ENCODE peak calls at places on chromosomes 6 and 20, in four cellular contexts. M is SK-N-SH, H is K562, Z is GM12878. P is an unnamed sample.

GRCh38 chr6:30006170-30007131 is 54.6 kb upstream of the POLR1H start:
- DNase-seq in M (peak), H (no peak), Z (no peak), P (no peak)

GRCh38 chr6:16909599-16910360 is 148.5 kb upstream of the ATXN1 start:
- DNase-seq in M (no peak), H (no peak), Z (no peak), P (no peak)

GRCh38 chr6:106300944-106301343 is 24.6 kb downstream of the ATG5 start:
- DNase-seq in M (peak), H (peak), Z (peak), P (peak)

GRCh38 chr6:89436226-89436625 is 3.3 kb downstream of the ANKRD6 start:
- DNase-seq in M (no peak), Z (no peak), H (no peak), P (no peak)

GRCh38 chr20:38221041-38221589 is 39.4 kb downstream of the KIAA1755 start:
- DNase-seq in H (peak), Z (no peak), M (peak), P (peak)

GRCh38 chr6:76264466-76264865 is 192.0 kb upstream of the IMPG1 start:
- DNase-seq in H (no peak), Z (no peak), M (no peak), P (no peak)

GRCh38 chr20:38172344-38172743 is 7.3 kb upstream of the TGM2 start:
- DNase-seq in H (peak), Z (no peak), M (no peak), P (peak)

GRCh38 chr20:54257090-54257816 is 49.4 kb downstream of the PFDN4 start:
- DNase-seq in H (no peak), M (no peak), Z (no peak), P (no peak)

GRCh38 chr20:61804896-61805295 is 260.8 kb downstream of the TAF4 start:
- DNase-seq in M (no peak), H (no peak), Z (no peak), P (no peak)

GRCh38 chr6:42021847-42022754 is 28.2 kb upstream of the TAF8 start:
- DNase-seq in Z (no peak), H (no peak), M (no peak), P (no peak)

GRCh38 chr6:12720310-12720709 is 3.7 kb downstream of the PHACTR1 start:
- DNase-seq in M (no peak), H (no peak), Z (no peak), P (no peak)

GRCh38 chr6:146191600-146191999 is 162.7 kb downstream of the GRM1 start:
- DNase-seq in M (no peak), Z (no peak), H (no peak), P (no peak)

GRCh38 chr6:167828325-167828956 is 1.7 kb downstream of the AFDN start:
- DNase-seq in Z (no peak), H (peak), M (no peak), P (no peak)

GRCh38 chr20:9375221-9375681 is 139.1 kb upstream of the LAMP5 start:
- DNase-seq in H (no peak), M (no peak), Z (no peak), P (no peak)

GRCh38 chr20:47071646-47072185 is 177.1 kb downstream of the EYA2 start:
- DNase-seq in H (no peak), M (no peak), Z (no peak), P (no peak)

GRCh38 chr6:111605100-111605748 is 454 bp downstream of the TRAF3IP2 start:
- DNase-seq in Z (no peak), H (peak), M (no peak), P (no peak)

GRCh38 chr20:46400253-46400652 is 6.2 kb downstream of the ELMO2 start:
- DNase-seq in M (no peak), H (no peak), Z (no peak), P (no peak)

GRCh38 chr20:59939052-59939878 is 840 bp downstream of the PPP1R3D start:
- DNase-seq in M (no peak), Z (no peak), H (peak), P (no peak)

GRCh38 chr6:66508433-66508832 is 801.4 kb upstream of the EYS start:
- DNase-seq in H (no peak), M (no peak), Z (no peak), P (no peak)

GRCh38 chr6:39934060-39934757 is at the start of gene MOCS1:
- DNase-seq in M (peak), Z (no peak), H (peak), P (peak)

DNA sequence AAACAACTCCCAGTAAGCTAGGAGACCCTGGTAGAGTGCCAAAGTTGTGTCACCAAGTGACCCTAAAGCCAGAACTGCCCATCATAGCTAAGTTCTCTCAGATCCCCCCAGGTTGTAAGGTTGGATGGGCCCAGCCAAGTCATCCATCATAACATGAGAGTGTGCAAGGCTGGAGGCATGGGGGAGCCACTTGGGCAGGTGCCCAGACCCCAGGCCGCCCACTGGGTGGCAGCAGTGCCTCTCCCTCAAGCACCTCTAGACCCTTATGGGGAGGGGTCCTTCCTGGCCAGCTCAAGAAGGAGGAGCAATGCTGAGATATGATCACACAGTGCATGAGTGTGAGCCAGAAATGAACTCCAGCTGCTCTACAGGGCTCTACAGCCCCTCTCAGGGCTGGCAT is 154.5 kb downstream of the MYLK4 start:
- DNase-seq in Z (no peak), M (peak), H (no peak), P (no peak)
- TF ChIP-seq FOXM1 in Z (no peak), M (no peak), H (no peak), P (no peak)

DNA sequence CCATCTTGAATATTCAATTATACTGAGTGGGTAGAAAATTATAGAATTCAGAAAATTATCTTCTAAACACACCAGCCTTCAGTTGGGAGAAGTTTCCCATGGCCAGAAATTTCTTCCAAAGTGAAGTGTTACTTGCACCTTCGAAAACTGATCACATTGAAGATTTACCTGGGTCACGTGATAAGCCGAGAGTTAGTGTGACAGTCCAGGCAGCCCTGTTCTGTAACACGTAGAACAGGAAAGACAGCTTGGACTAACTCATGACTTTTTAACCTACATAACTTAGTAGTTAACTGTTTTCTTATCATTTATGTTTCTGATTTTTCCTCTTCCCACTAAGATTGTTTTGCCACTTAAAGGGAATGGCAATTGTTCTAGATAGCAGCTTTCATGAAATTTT is 118.3 kb upstream of the MTHFD1L start:
- DNase-seq in H (no peak), Z (no peak), M (no peak), P (no peak)
- TF ChIP-seq SMC3 in H (no peak), Z (no peak), M (no peak), P (no peak)

GRCh38 chr20:57407541-57407956 is 16.4 kb downstream of the RBM38 start:
- DNase-seq in M (no peak), H (no peak), Z (no peak), P (no peak)
- TF ChIP-seq FOXM1 in M (no peak), H (no peak), Z (no peak), P (no peak)

DNA sequence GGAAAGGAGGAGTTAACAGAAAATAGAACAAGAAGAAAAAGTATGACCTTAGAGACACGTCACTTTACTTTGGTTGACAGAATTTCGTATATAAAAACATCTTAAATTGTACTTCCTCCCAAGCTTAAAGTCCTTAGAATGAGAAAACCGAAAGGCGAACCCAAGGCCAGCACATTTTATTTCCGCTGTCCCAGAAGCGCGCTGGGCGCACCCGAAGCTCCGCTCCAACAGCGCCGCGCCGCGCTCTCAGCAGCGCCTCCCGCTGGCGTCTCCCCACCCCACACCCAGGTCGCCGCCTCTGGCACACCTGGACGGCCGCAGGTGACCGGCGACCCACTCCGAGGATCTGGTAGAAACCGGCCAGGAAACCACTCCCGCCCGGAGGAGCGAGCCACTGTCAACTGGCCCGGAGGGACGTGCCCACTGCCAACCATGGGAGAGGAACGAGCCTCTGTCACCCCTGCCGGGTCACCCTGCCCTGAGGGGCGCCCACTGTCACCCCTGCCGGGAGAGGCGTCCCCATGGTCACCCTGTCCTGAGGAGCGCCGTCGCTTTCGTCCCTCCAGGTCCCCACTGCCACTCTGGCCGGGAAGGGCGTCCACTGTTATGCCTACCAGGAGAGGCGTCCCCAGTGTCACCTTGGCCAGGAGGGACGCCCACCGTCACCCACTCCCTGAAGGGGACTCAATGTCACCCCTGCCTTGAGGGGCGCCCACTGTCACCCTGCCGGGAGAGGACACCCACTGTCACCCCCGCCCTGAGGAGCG is 824 bp downstream of the MPC1 start:
- DNase-seq in H (peak), Z (peak), M (peak), P (peak)
- TF ChIP-seq SMC3 in H (no peak), Z (peak), M (peak), P (peak)

GRCh38 chr20:32893263-32893877 is 34.6 kb downstream of the EFCAB8 start:
- DNase-seq in Z (no peak), M (no peak), H (no peak), P (no peak)
- TF ChIP-seq FOXM1 in Z (no peak), M (no peak), H (no peak), P (no peak)

DNA sequence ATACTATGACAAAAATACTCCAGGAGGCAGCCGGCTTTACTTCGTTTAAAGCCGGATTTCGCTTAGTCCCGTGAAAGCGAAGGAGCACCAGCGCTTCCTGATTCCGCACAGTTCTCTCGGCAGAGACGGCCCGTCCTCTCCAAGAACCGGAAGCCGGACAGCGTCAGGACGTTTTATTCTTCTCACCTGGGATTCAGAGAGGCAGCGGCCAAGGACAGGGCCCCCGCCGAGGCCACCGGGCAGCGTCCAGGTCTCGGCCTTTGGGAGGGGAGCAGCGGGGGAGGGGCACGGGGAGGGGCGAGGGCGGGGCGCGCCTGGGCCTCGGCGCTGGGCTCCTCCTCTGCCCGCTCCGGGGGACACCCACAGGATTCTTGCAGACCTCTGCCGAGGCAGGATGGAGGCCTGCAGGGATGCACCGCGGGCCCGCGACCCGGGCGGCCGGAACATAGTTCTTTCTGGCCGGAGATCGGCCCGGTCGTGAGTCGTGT is 2.8 kb upstream of the DIDO1 start:
- DNase-seq in M (no peak), Z (no peak), H (peak), P (peak)
- TF ChIP-seq SMC3 in M (no peak), Z (no peak), H (no peak), P (no peak)

GRCh38 chr6:151239603-151240035 is at the start of gene AKAP12:
- DNase-seq in Z (no peak), M (no peak), H (no peak), P (no peak)

GRCh38 chr6:151240861-151241642 is 1.3 kb downstream of the AKAP12 start:
- DNase-seq in M (peak), H (no peak), Z (no peak), P (no peak)

GRCh38 chr6:151240036-151240685 is 394 bp downstream of the AKAP12 start:
- DNase-seq in Z (no peak), H (peak), M (peak), P (no peak)

GRCh38 chr6:151241853-151242252 is 2.1 kb downstream of the AKAP12 start:
- DNase-seq in Z (no peak), M (no peak), H (no peak), P (no peak)

GRCh38 chr6:151242420-151242841 is 2.7 kb downstream of the AKAP12 start:
- DNase-seq in H (no peak), M (no peak), Z (no peak), P (no peak)
- TF ChIP-seq FOXM1 in H (no peak), M (no peak), Z (no peak), P (no peak)

P was measured in HepG2.